ENCODE peak calls at places on chromosomes 11 and 22, in four cellular contexts. S, M, I and Q are unnamed samples.
A peak's percentile ranks its signal among the peaks of the same experiment; 100 is the strongest.

GRCh38 chr11:35276396-35276795 is 137.4 kb downstream of the CD44 start:
- DNase-seq in S (no peak), M (no peak), I (peak; percentile 41), Q (peak; percentile 100)

GRCh38 chr11:125348704-125349635 is 147.1 kb downstream of the FEZ1 start:
- DNase-seq in S (peak; percentile 35), M (peak; percentile 18), I (peak; percentile 45), Q (peak; percentile 31)

GRCh38 chr11:44944181-44944852 is 6.4 kb downstream of the TP53I11 start:
- DNase-seq in S (no peak), M (no peak), I (no peak), Q (no peak)

GRCh38 chr22:39300198-39300830 is 19.1 kb downstream of the RPL3 start:
- DNase-seq in S (no peak), M (peak; percentile 59), I (peak; percentile 22), Q (no peak)

GRCh38 chr11:126083829-126084607 is 21.4 kb upstream of the CDON start:
- DNase-seq in S (no peak), M (no peak), I (no peak), Q (no peak)

GRCh38 chr11:86245369-86246292 is 1.1 kb downstream of the EED start:
- DNase-seq in S (peak; percentile 18), M (no peak), I (peak; percentile 39), Q (peak; percentile 35)

GRCh38 chr11:67302571-67303131 is 679 bp upstream of the SSH3 start:
- DNase-seq in S (peak; percentile 35), M (no peak), I (peak; percentile 23), Q (peak; percentile 35)

GRCh38 chr11:44310456-44311272 is 725 bp upstream of the ALX4 start:
- DNase-seq in S (no peak), M (no peak), I (no peak), Q (no peak)

GRCh38 chr11:117468888-117469287 is 141.2 kb downstream of the CEP164 start:
- DNase-seq in S (no peak), M (no peak), I (no peak), Q (no peak)

GRCh38 chr11:117199061-117199915 is at the start of gene TAGLN:
- DNase-seq in S (peak; percentile 95), M (no peak), I (peak; percentile 96), Q (peak; percentile 87)

GRCh38 chr11:119990306-119991021 is 147.4 kb downstream of the TRIM29 start:
- DNase-seq in S (no peak), M (no peak), I (peak; percentile 4), Q (no peak)

GRCh38 chr11:70871881-70872280 is 380.5 kb downstream of the SHANK2 start:
- DNase-seq in S (no peak), M (no peak), I (no peak), Q (peak; percentile 26)

GRCh38 chr22:42188808-42189447 is 58.3 kb upstream of the CYP2D6 start:
- DNase-seq in S (no peak), M (no peak), I (peak; percentile 51), Q (peak; percentile 87)

GRCh38 chr11:62245271-62245753 is 3.3 kb downstream of the SCGB1D2 start:
- DNase-seq in S (peak; percentile 59), M (no peak), I (peak; percentile 55), Q (peak; percentile 64)

GRCh38 chr22:40147388-40148176 is 30.1 kb upstream of the TNRC6B start:
- DNase-seq in S (no peak), M (no peak), I (no peak), Q (no peak)

GRCh38 chr22:36027579-36027959 is 1.1 kb downstream of the RBFOX2 start:
- DNase-seq in S (no peak), M (no peak), I (peak; percentile 18), Q (no peak)

GRCh38 chr11:68010058-68011041 is at the start of gene ALDH3B1:
- DNase-seq in S (peak; percentile 88), M (peak; percentile 62), I (peak; percentile 93), Q (peak; percentile 39)

GRCh38 chr11:70111269-70112016 is 33.3 kb downstream of the ANO1 start:
- DNase-seq in S (peak; percentile 33), M (no peak), I (peak; percentile 60), Q (no peak)

GRCh38 chr11:33292306-33292705 is 35.1 kb downstream of the HIPK3 start:
- DNase-seq in S (no peak), M (no peak), I (no peak), Q (no peak)

GRCh38 chr11:120811731-120812130 is 212.2 kb upstream of the TBCEL start:
- DNase-seq in S (no peak), M (no peak), I (no peak), Q (no peak)

GRCh38 chr11:128039140-128040021 is 548.0 kb downstream of the ETS1 start:
- DNase-seq in S (peak; percentile 85), M (peak; percentile 62), I (peak; percentile 88), Q (peak; percentile 81)

GRCh38 chr11:57764527-57764926 is 2.9 kb downstream of the CTNND1 start:
- DNase-seq in S (no peak), M (no peak), I (no peak), Q (no peak)

GRCh38 chr22:37569921-37570660 is 9.8 kb downstream of the LGALS2 start:
- DNase-seq in S (no peak), M (no peak), I (no peak), Q (peak; percentile 41)

GRCh38 chr11:21897203-21897602 is 295.7 kb upstream of the ANO5 start:
- DNase-seq in S (no peak), M (no peak), I (no peak), Q (no peak)

GRCh38 chr11:62559204-62559603 is 12.6 kb upstream of the AHNAK start:
- DNase-seq in S (no peak), M (no peak), I (no peak), Q (no peak)

GRCh38 chr11:126522606-126523005 is 167.1 kb downstream of the ST3GAL4 start:
- DNase-seq in S (no peak), M (no peak), I (no peak), Q (no peak)

GRCh38 chr22:47355776-47356432 is 593.5 kb downstream of the TBC1D22A start:
- DNase-seq in S (no peak), M (no peak), I (no peak), Q (no peak)

GRCh38 chr11:69382131-69383128 is 88.5 kb downstream of the MYEOV start:
- DNase-seq in S (peak; percentile 24), M (peak; percentile 38), I (peak; percentile 53), Q (peak; percentile 46)

GRCh38 chr11:64128255-64129006 is 37.5 kb downstream of the MACROD1 start:
- DNase-seq in S (no peak), M (no peak), I (no peak), Q (no peak)

GRCh38 chr11:68798221-68798813 is 43.4 kb downstream of the CPT1A start:
- DNase-seq in S (peak; percentile 27), M (peak; percentile 22), I (peak; percentile 29), Q (peak; percentile 14)

GRCh38 chr11:123033895-123034294 is 28.0 kb downstream of the HSPA8 start:
- DNase-seq in S (peak; percentile 44), M (no peak), I (peak; percentile 57), Q (peak; percentile 33)

GRCh38 chr11:110522456-110522855 is 92.7 kb downstream of the FDX1 start:
- DNase-seq in S (no peak), M (no peak), I (no peak), Q (peak; percentile 27)

GRCh38 chr11:66353762-66354161 is 6.3 kb upstream of the B4GAT1 start:
- DNase-seq in S (no peak), M (no peak), I (no peak), Q (no peak)

GRCh38 chr11:76469141-76469540 is 24.3 kb downstream of the EMSY start:
- DNase-seq in S (no peak), M (no peak), I (no peak), Q (no peak)

GRCh38 chr11:94400075-94400838 is 962 bp downstream of the GPR83 start:
- DNase-seq in S (no peak), M (no peak), I (no peak), Q (no peak)
- H3K4me3 ChIP-seq in S (no peak overlapping the region), M (no peak overlapping the region), I (no peak overlapping the region), Q (no peak overlapping the region)

GRCh38 chr11:102449651-102450570 is 2.7 kb downstream of the TMEM123 start:
- DNase-seq in S (peak; percentile 33), M (no peak), I (no peak), Q (no peak)
- H3K4me3 ChIP-seq in S (no peak overlapping the region), M (no peak overlapping the region), I (no peak overlapping the region), Q (peak overlapping the region; percentile 12)

DNA sequence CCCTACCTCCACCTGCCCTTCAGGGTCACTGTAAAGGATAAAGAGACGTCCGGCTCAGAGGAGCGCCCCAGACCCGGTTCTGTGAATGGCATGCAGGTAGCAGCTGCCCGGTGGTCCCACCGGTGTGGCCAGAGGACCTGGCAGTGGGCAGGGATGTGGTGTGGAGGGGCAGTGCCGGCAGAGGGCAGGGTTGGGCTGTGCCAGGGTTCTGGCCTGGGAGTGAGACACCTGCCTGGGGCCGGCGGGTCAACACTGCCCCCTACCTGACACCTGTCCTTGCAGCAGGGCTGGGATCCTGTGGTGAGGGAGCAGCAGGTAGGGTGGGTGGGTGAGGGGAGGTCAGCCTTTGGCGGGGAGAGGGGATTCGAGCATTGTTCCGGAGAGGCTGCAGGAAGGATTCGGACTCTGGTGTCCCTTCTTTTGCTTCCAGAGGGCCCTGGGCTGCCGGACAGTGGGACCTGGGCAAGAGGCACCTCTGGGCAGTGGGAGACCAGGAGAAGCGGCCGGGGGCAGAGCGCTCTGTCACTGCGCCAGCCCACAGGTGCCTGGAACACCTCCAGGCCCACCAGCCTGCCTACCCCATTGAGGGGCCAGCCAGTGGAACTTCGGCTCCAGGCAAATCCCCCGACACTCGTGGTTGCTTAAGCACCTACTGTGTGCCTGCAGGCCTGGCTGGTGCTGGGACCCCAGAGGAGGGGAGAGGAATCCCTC is 1.6 kb upstream of the PHLDA2 start:
- DNase-seq in S (peak; percentile 49), M (peak; percentile 60), I (peak; percentile 51), Q (peak; percentile 84)
- H3K4me3 ChIP-seq in S (peak overlapping the region; percentile 71), M (peak overlapping the region; percentile 54), I (peak overlapping the region; percentile 77), Q (no peak overlapping the region)

DNA sequence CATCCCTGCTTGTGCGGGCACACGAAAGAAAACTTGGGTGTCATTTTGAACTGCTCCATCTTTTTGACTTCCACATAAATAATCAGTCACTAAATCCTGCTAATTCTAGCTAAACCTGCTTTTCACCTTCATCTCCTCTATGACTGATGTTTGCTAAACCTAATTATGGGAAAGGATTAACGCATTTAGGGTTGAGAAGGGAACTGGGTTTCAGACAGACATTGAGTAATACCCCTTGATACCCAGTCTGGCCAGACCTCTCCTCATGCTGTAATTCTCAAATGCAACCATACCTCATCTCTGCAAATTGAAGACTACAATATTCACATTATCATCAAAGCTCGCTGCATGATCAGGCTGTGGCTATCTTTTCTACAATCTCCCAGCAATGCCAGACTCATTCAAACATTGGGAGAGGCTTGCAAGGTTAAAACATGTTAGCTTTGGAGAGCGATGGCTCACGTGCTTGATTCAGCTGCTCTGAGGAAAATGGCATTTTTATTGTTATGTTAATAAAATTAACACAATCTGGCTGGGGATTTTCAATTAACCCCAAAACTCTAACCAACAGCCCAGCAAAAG is 2.4 kb downstream of the HPS4 start:
- DNase-seq in S (no peak), M (no peak), I (no peak), Q (peak; percentile 51)
- H3K4me3 ChIP-seq in S (no peak overlapping the region), M (no peak overlapping the region), I (no peak overlapping the region), Q (no peak overlapping the region)

GRCh38 chr11:73384127-73384441 is 7.9 kb downstream of the RELT start:
- DNase-seq in S (no peak), M (no peak), I (no peak), Q (no peak)
- H3K4me3 ChIP-seq in S (no peak overlapping the region), M (no peak overlapping the region), I (no peak overlapping the region), Q (no peak overlapping the region)

GRCh38 chr11:19506803-19507466 is 205.7 kb upstream of the NAV2 start:
- DNase-seq in S (no peak), M (no peak), I (no peak), Q (no peak)
- H3K4me3 ChIP-seq in S (no peak overlapping the region), M (no peak overlapping the region), I (no peak overlapping the region), Q (no peak overlapping the region)